ENCODE peak calls at places on chromosome 2, in eight cellular contexts. U is NCI-H1694 treated with DMSO at 0.1 percent for 48 hours; Y is stimulated activated CD8-positive, alpha-beta memory T cell treated with anti-CD3 and anti-CD28 coated beads, Interleukin-12 subunit alpha, Interleukin-12 subunit beta, amount 100 ng/mL, for 4 hours; O is right cardiac atrium; Q is Peyer's patch; V is lower lobe of right lung; X is stimulated activated CD4-positive, alpha-beta T cell treated with anti-CD3 and anti-CD28 coated beads, Interleukin-15, amount 100 ng/mL, for 24 hours; L is IMR-90. A is an unnamed sample.

GRCh38 chr2:55618649-55619055 is 1.2 kb upstream of the PPP4R3B start:
- DNase-seq in L (peak; percentile 43), V (peak; percentile 54), Y (no peak), X (peak; percentile 65), O (peak; percentile 76), U (peak; percentile 49), Q (peak; percentile 56), A (peak; percentile 59)

GRCh38 chr2:50295596-50295995 is 736.3 kb downstream of the NRXN1 start:
- DNase-seq in U (no peak), Q (no peak), V (no peak), L (no peak), X (no peak), O (no peak), Y (no peak), A (no peak)

GRCh38 chr2:18154812-18155211 is 276.3 kb downstream of the KCNS3 start:
- DNase-seq in Q (no peak), O (no peak), X (no peak), V (no peak), U (no peak), L (no peak), Y (no peak), A (no peak)

GRCh38 chr2:240293126-240293864 is 142.2 kb upstream of the GPC1 start:
- DNase-seq in L (no peak), X (no peak), U (no peak), Y (no peak), V (no peak), O (no peak), Q (no peak), A (no peak)

GRCh38 chr2:50863856-50864255 is 168.1 kb downstream of the NRXN1 start:
- DNase-seq in O (no peak), L (no peak), Q (no peak), Y (no peak), U (no peak), V (no peak), X (no peak), A (no peak)

GRCh38 chr2:43032248-43032893 is 194.0 kb downstream of the ZFP36L2 start:
- DNase-seq in V (no peak), L (no peak), O (peak; percentile 92), Y (no peak), Q (no peak), X (no peak), U (no peak), A (peak; percentile 71)

GRCh38 chr2:192783643-192784042 is 588.9 kb upstream of the TMEFF2 start:
- DNase-seq in V (no peak), X (no peak), U (no peak), Y (no peak), O (no peak), Q (no peak), L (no peak), A (no peak)

GRCh38 chr2:36478332-36478738 is 119.6 kb downstream of the FEZ2 start:
- DNase-seq in O (peak; percentile 55), U (no peak), Q (no peak), V (no peak), L (peak; percentile 96), Y (no peak), X (no peak), A (no peak)

GRCh38 chr2:46893231-46893943 is 22.2 kb downstream of the MCFD2 start:
- DNase-seq in Y (no peak), U (no peak), V (no peak), Q (no peak), L (peak; percentile 63), X (no peak), O (no peak), A (no peak)

A was measured in left cardiac atrium.